ENCODE peak calls at places on chromosome 16, in eight cellular contexts. One of them, this sample, is unnamed.

GRCh38 chr16:3086596-3087242 is 12.4 kb downstream of the ZSCAN10 start:
- DNase-seq in HCT116: no peak
- DNase-seq in OCI-LY7: no peak
- DNase-seq in GM23338: no peak
- DNase-seq in IMR-90: no peak
- DNase-seq in DND-41: no peak
- DNase-seq in fibroblast of lung: no peak
- DNase-seq in hepatocyte: no peak
- DNase-seq in this sample: peak; percentile 66

GRCh38 chr16:56066617-56067016 is 124.7 kb upstream of the GNAO1 start:
- DNase-seq in HCT116: no peak
- DNase-seq in OCI-LY7: no peak
- DNase-seq in GM23338: peak; percentile 9
- DNase-seq in IMR-90: no peak
- DNase-seq in DND-41: no peak
- DNase-seq in fibroblast of lung: no peak
- DNase-seq in hepatocyte: no peak
- DNase-seq in this sample: no peak

GRCh38 chr16:28317040-28317880 is 24.9 kb downstream of the SBK1 start:
- DNase-seq in HCT116: peak; percentile 21
- DNase-seq in OCI-LY7: peak; percentile 73
- DNase-seq in GM23338: peak; percentile 86
- DNase-seq in IMR-90: peak; percentile 34
- DNase-seq in DND-41: peak; percentile 71
- DNase-seq in fibroblast of lung: peak; percentile 37
- DNase-seq in hepatocyte: peak; percentile 69
- DNase-seq in this sample: peak; percentile 44

GRCh38 chr16:69340095-69340644 is 598 bp downstream of the NIP7 start:
- DNase-seq in HCT116: no peak
- DNase-seq in OCI-LY7: no peak
- DNase-seq in GM23338: no peak
- DNase-seq in IMR-90: peak; percentile 24
- DNase-seq in DND-41: no peak
- DNase-seq in fibroblast of lung: no peak
- DNase-seq in hepatocyte: no peak
- DNase-seq in this sample: no peak

GRCh38 chr16:28058839-28059589 is 4.5 kb downstream of the GSG1L start:
- DNase-seq in HCT116: no peak
- DNase-seq in OCI-LY7: no peak
- DNase-seq in GM23338: no peak
- DNase-seq in IMR-90: no peak
- DNase-seq in DND-41: no peak
- DNase-seq in fibroblast of lung: no peak
- DNase-seq in hepatocyte: no peak
- DNase-seq in this sample: no peak

GRCh38 chr16:79217375-79218011 is 383.0 kb downstream of the MAF start:
- DNase-seq in HCT116: no peak
- DNase-seq in OCI-LY7: no peak
- DNase-seq in GM23338: no peak
- DNase-seq in IMR-90: no peak
- DNase-seq in DND-41: peak; percentile 30
- DNase-seq in fibroblast of lung: no peak
- DNase-seq in hepatocyte: no peak
- DNase-seq in this sample: no peak

GRCh38 chr16:72932050-72932449 is 115.9 kb downstream of the ZFHX3 start:
- DNase-seq in HCT116: no peak
- DNase-seq in OCI-LY7: no peak
- DNase-seq in GM23338: no peak
- DNase-seq in IMR-90: peak; percentile 17
- DNase-seq in DND-41: no peak
- DNase-seq in fibroblast of lung: no peak
- DNase-seq in hepatocyte: no peak
- DNase-seq in this sample: no peak

GRCh38 chr16:80462902-80463301 is 77.9 kb upstream of the DYNLRB2 start:
- DNase-seq in HCT116: no peak
- DNase-seq in OCI-LY7: no peak
- DNase-seq in GM23338: no peak
- DNase-seq in IMR-90: no peak
- DNase-seq in DND-41: no peak
- DNase-seq in fibroblast of lung: no peak
- DNase-seq in hepatocyte: peak; percentile 17
- DNase-seq in this sample: no peak

GRCh38 chr16:87806246-87806607 is 40.4 kb upstream of the KLHDC4 start:
- DNase-seq in HCT116: peak; percentile 16
- DNase-seq in OCI-LY7: no peak
- DNase-seq in GM23338: no peak
- DNase-seq in IMR-90: peak; percentile 54
- DNase-seq in DND-41: no peak
- DNase-seq in fibroblast of lung: peak; percentile 36
- DNase-seq in hepatocyte: no peak
- DNase-seq in this sample: no peak

GRCh38 chr16:68605746-68606145 is 39.4 kb upstream of the CDH3 start:
- DNase-seq in HCT116: no peak
- DNase-seq in OCI-LY7: no peak
- DNase-seq in GM23338: no peak
- DNase-seq in IMR-90: no peak
- DNase-seq in DND-41: no peak
- DNase-seq in fibroblast of lung: no peak
- DNase-seq in hepatocyte: peak; percentile 11
- DNase-seq in this sample: no peak

GRCh38 chr16:30585022-30585399 is 486 bp downstream of the ZNF785 start:
- DNase-seq in HCT116: no peak
- DNase-seq in OCI-LY7: no peak
- DNase-seq in GM23338: peak; percentile 70
- DNase-seq in IMR-90: no peak
- DNase-seq in DND-41: peak; percentile 65
- DNase-seq in fibroblast of lung: peak; percentile 14
- DNase-seq in hepatocyte: peak; percentile 21
- DNase-seq in this sample: no peak

GRCh38 chr16:68228652-68229051 is 7.3 kb downstream of the ESRP2 start:
- DNase-seq in HCT116: no peak
- DNase-seq in OCI-LY7: no peak
- DNase-seq in GM23338: no peak
- DNase-seq in IMR-90: no peak
- DNase-seq in DND-41: no peak
- DNase-seq in fibroblast of lung: no peak
- DNase-seq in hepatocyte: no peak
- DNase-seq in this sample: no peak

GRCh38 chr16:50268352-50268751 is 2.0 kb downstream of the ADCY7 start:
- DNase-seq in HCT116: no peak
- DNase-seq in OCI-LY7: peak; percentile 48
- DNase-seq in GM23338: no peak
- DNase-seq in IMR-90: no peak
- DNase-seq in DND-41: no peak
- DNase-seq in fibroblast of lung: no peak
- DNase-seq in hepatocyte: no peak
- DNase-seq in this sample: no peak

GRCh38 chr16:89041571-89042481 is 51.8 kb upstream of the ACSF3 start:
- DNase-seq in HCT116: no peak
- DNase-seq in OCI-LY7: no peak
- DNase-seq in GM23338: no peak
- DNase-seq in IMR-90: no peak
- DNase-seq in DND-41: no peak
- DNase-seq in fibroblast of lung: no peak
- DNase-seq in hepatocyte: no peak
- DNase-seq in this sample: no peak

GRCh38 chr16:4850211-4850610 is 2.9 kb downstream of the UBN1 start:
- DNase-seq in HCT116: no peak
- DNase-seq in OCI-LY7: no peak
- DNase-seq in GM23338: no peak
- DNase-seq in IMR-90: peak; percentile 6
- DNase-seq in DND-41: no peak
- DNase-seq in fibroblast of lung: peak; percentile 5
- DNase-seq in hepatocyte: no peak
- DNase-seq in this sample: peak; percentile 23

GRCh38 chr16:54503011-54503410 is 216.4 kb upstream of the IRX3 start:
- DNase-seq in HCT116: no peak
- DNase-seq in OCI-LY7: no peak
- DNase-seq in GM23338: no peak
- DNase-seq in IMR-90: no peak
- DNase-seq in DND-41: no peak
- DNase-seq in fibroblast of lung: peak; percentile 21
- DNase-seq in hepatocyte: no peak
- DNase-seq in this sample: no peak

DNA sequence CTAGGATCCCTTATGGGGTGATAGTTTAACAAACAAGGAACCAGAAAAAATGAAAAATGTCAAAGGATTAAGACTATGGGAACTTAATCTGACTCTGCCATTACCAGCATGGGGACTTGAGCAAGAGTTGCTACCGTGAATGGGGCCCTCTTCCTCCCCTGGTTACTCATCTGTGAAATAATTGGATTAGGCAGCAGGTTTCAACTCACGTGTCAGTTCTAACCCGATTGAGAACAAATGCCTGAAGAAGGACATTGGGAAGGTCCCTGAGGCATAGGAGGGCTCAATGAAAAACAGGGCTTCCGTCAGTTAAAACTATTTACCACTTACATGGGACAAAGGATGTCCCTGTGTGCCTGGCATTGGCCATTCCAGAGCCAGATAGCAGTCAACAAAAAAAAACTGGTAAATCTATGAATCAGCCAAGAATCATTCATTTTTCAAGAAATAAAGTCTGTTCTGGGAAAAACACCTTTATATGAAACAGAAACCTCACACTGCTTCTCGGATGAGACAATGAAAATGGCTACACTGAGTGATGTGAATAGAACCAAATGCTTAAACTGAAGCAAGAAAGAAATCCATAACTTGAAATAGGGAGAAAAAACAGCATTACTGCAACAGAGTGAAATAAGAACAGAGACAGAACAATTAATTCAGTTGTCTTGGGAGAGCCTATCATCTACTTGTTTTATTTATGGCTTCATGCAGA is 104.3 kb downstream of the ADAMTS18 start:
- DNase-seq in HCT116: no peak
- DNase-seq in OCI-LY7: no peak
- DNase-seq in GM23338: no peak
- DNase-seq in IMR-90: no peak
- DNase-seq in DND-41: no peak
- DNase-seq in fibroblast of lung: no peak
- DNase-seq in hepatocyte: no peak
- DNase-seq in this sample: no peak
- H2AFZ ChIP-seq in HCT116: no peak overlapping the region
- H2AFZ ChIP-seq in OCI-LY7: no peak overlapping the region
- H2AFZ ChIP-seq in GM23338: no peak overlapping the region
- H2AFZ ChIP-seq in IMR-90: no peak overlapping the region
- H2AFZ ChIP-seq in DND-41: no peak overlapping the region
- H2AFZ ChIP-seq in fibroblast of lung: no peak overlapping the region
- H2AFZ ChIP-seq in hepatocyte: no peak overlapping the region
- H2AFZ ChIP-seq in this sample: no peak overlapping the region

GRCh38 chr16:58507963-58508670 is 7.2 kb upstream of the SETD6 start:
- DNase-seq in HCT116: no peak
- DNase-seq in OCI-LY7: no peak
- DNase-seq in GM23338: no peak
- DNase-seq in IMR-90: no peak
- DNase-seq in DND-41: no peak
- DNase-seq in fibroblast of lung: no peak
- DNase-seq in hepatocyte: no peak
- DNase-seq in this sample: no peak
- H3K4me2 ChIP-seq in HCT116: no peak overlapping the region
- H3K4me2 ChIP-seq in OCI-LY7: no peak overlapping the region
- H3K4me2 ChIP-seq in GM23338: no peak overlapping the region
- H3K4me2 ChIP-seq in IMR-90: no peak overlapping the region
- H3K4me2 ChIP-seq in DND-41: no peak overlapping the region
- H3K4me2 ChIP-seq in fibroblast of lung: no peak overlapping the region
- H3K4me2 ChIP-seq in hepatocyte: no peak overlapping the region
- H3K4me2 ChIP-seq in this sample: no peak overlapping the region

GRCh38 chr16:86740817-86741799 is 162.8 kb downstream of the FOXL1 start:
- DNase-seq in HCT116: no peak
- DNase-seq in OCI-LY7: no peak
- DNase-seq in GM23338: peak; percentile 47
- DNase-seq in IMR-90: peak; percentile 80
- DNase-seq in DND-41: no peak
- DNase-seq in fibroblast of lung: peak; percentile 74
- DNase-seq in hepatocyte: peak; percentile 70
- DNase-seq in this sample: peak; percentile 92
- H3K4me3 ChIP-seq in HCT116: no peak overlapping the region
- H3K4me3 ChIP-seq in OCI-LY7: no peak overlapping the region
- H3K4me3 ChIP-seq in GM23338: no peak overlapping the region
- H3K4me3 ChIP-seq in IMR-90: peak overlapping the region; percentile 37
- H3K4me3 ChIP-seq in DND-41: no peak overlapping the region
- H3K4me3 ChIP-seq in fibroblast of lung: peak overlapping the region; percentile 43
- H3K4me3 ChIP-seq in hepatocyte: no peak overlapping the region
- H3K4me3 ChIP-seq in this sample: peak overlapping the region; percentile 31

DNA sequence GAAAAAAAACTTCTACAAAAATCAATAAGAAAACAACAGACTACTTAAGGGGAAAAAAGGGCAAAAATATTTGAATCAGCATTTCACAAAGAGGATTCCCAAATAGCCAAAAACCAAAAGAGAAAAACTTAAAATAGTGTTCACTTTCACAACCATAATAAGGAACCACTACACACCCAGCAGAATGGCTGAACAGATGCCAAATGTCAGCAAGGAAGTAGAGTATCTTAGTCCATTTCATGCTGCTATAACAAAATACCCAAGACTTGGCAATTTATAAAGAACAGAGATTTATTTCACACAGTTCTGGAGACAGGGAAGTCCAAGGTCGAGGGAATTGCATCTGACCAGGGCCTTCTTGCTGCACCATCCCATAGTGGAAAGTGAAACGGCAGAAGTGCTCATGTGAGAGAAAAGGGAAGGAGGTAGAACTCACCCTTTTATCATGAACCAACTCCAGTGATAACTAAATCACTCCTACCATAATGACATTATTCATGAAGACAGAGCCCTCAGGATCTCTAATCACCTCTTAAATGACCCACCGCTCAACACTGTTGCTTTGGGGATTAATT is 33.8 kb upstream of the CCL22 start:
- DNase-seq in HCT116: no peak
- DNase-seq in OCI-LY7: no peak
- DNase-seq in GM23338: no peak
- DNase-seq in IMR-90: no peak
- DNase-seq in DND-41: no peak
- DNase-seq in fibroblast of lung: no peak
- DNase-seq in hepatocyte: no peak
- DNase-seq in this sample: no peak
- H2AFZ ChIP-seq in HCT116: peak overlapping the region; percentile 1
- H2AFZ ChIP-seq in OCI-LY7: no peak overlapping the region
- H2AFZ ChIP-seq in GM23338: no peak overlapping the region
- H2AFZ ChIP-seq in IMR-90: no peak overlapping the region
- H2AFZ ChIP-seq in DND-41: no peak overlapping the region
- H2AFZ ChIP-seq in fibroblast of lung: no peak overlapping the region
- H2AFZ ChIP-seq in hepatocyte: no peak overlapping the region
- H2AFZ ChIP-seq in this sample: no peak overlapping the region

GRCh38 chr16:1326380-1326779 is 7.1 kb upstream of the BAIAP3 start:
- DNase-seq in HCT116: no peak
- DNase-seq in OCI-LY7: no peak
- DNase-seq in GM23338: no peak
- DNase-seq in IMR-90: no peak
- DNase-seq in DND-41: no peak
- DNase-seq in fibroblast of lung: no peak
- DNase-seq in hepatocyte: no peak
- DNase-seq in this sample: no peak
- H3K4me2 ChIP-seq in HCT116: no peak overlapping the region
- H3K4me2 ChIP-seq in OCI-LY7: no peak overlapping the region
- H3K4me2 ChIP-seq in GM23338: no peak overlapping the region
- H3K4me2 ChIP-seq in IMR-90: no peak overlapping the region
- H3K4me2 ChIP-seq in DND-41: no peak overlapping the region
- H3K4me2 ChIP-seq in fibroblast of lung: no peak overlapping the region
- H3K4me2 ChIP-seq in hepatocyte: no peak overlapping the region
- H3K4me2 ChIP-seq in this sample: no peak overlapping the region

This sample was measured in endothelial cell of umbilical vein.